ENCODE peak calls at places on chromosomes 7 and 10, in four cellular contexts. E is activated CD8-positive, alpha-beta T cell treated with anti-CD3 and anti-CD28 coated beads, Interleukin-2, amount 10 ng/mL, durations not matched to agents 7 days and 5 days; D is SW 1271; X is BJ. H is an unnamed sample.
A peak's percentile ranks its signal among the peaks of the same experiment; 100 is the strongest.

GRCh38 chr7:47516985-47517590 is 64.8 kb downstream of the TNS3 start:
- DNase-seq in X (no peak), E (no peak), D (no peak), H (no peak)

GRCh38 chr7:143003393-143004051 is 23.4 kb downstream of the OR9A2 start:
- DNase-seq in E (peak; percentile 62), D (peak; percentile 39), X (no peak), H (peak; percentile 45)

GRCh38 chr10:126235091-126235978 is 152.9 kb downstream of the ADAM12 start:
- DNase-seq in D (no peak), E (no peak), X (no peak), H (no peak)

GRCh38 chr7:100679927-100680588 is 6.5 kb downstream of the GNB2 start:
- DNase-seq in D (peak; percentile 12), E (no peak), X (no peak), H (no peak)

GRCh38 chr7:127578036-127578684 is 7.2 kb downstream of the GCC1 start:
- DNase-seq in X (no peak), E (no peak), D (peak; percentile 6), H (peak; percentile 4)

GRCh38 chr7:100895701-100895955 is at the start of gene ACHE:
- DNase-seq in D (no peak), E (no peak), X (no peak), H (no peak)

GRCh38 chr10:112475565-112476233 is 28.7 kb downstream of the VTI1A start:
- DNase-seq in D (peak; percentile 9), X (no peak), E (no peak), H (no peak)

GRCh38 chr10:125117941-125118630 is 42.3 kb downstream of the CTBP2 start:
- DNase-seq in E (no peak), X (no peak), D (no peak), H (no peak)

GRCh38 chr10:8049874-8050560 is 4.5 kb upstream of the GATA3 start:
- DNase-seq in X (no peak), D (no peak), E (peak; percentile 25), H (no peak)

GRCh38 chr10:130994191-130994590 is 317.3 kb downstream of the TCERG1L start:
- DNase-seq in D (no peak), E (no peak), X (no peak), H (no peak)

GRCh38 chr10:93821051-93821772 is 63.5 kb downstream of the LGI1 start:
- DNase-seq in E (no peak), D (peak; percentile 13), X (no peak), H (no peak)

GRCh38 chr7:75534727-75535307 is 42.7 kb downstream of the SPDYE5 start:
- DNase-seq in E (no peak), D (no peak), X (peak; percentile 51), H (no peak)

GRCh38 chr10:62779487-62780248 is 24.9 kb upstream of the ADO start:
- DNase-seq in E (peak; percentile 71), D (no peak), X (no peak), H (no peak)

GRCh38 chr7:140723002-140723401 is 26.5 kb downstream of the NDUFB2 start:
- DNase-seq in E (peak; percentile 66), X (no peak), D (no peak), H (no peak)

GRCh38 chr7:118642396-118642795 is 417.9 kb downstream of the ANKRD7 start:
- DNase-seq in D (no peak), E (no peak), X (no peak), H (no peak)

GRCh38 chr7:98163704-98164478 is 47.3 kb upstream of the BHLHA15 start:
- DNase-seq in E (no peak), X (peak; percentile 83), D (no peak), H (no peak)

GRCh38 chr7:114087674-114088539 is 169.1 kb upstream of the PPP1R3A start:
- DNase-seq in D (no peak), X (no peak), E (no peak), H (no peak)

GRCh38 chr10:79073784-79074432 is 5.1 kb downstream of the ZMIZ1 start:
- DNase-seq in X (no peak), D (no peak), E (no peak), H (no peak)

GRCh38 chr7:128940494-128941322 is 3.0 kb downstream of the IRF5 start:
- DNase-seq in X (no peak), D (no peak), E (peak; percentile 54), H (no peak)